ENCODE peak calls at places on chromosomes 13 and 19, in eight cellular contexts. J, T, B, K, N, U, W and A are unnamed samples.

GRCh38 chr13:77377016-77377415 is 50.1 kb upstream of the MYCBP2 start:
- DNase-seq in K (no peak), N (no peak), U (no peak), W (no peak), J (no peak), T (no peak), B (no peak), A (no peak)

GRCh38 chr19:23515551-23515950 is 120.3 kb upstream of the ZNF91 start:
- DNase-seq in B (no peak), N (no peak), K (no peak), U (no peak), W (no peak), T (no peak), J (no peak), A (no peak)

GRCh38 chr19:30223866-30224688 is 148.1 kb upstream of the ZNF536 start:
- DNase-seq in B (no peak), U (no peak), K (no peak), T (no peak), J (no peak), W (no peak), N (no peak), A (no peak)

GRCh38 chr19:43527860-43528622 is 1.0 kb upstream of the ETHE1 start:
- DNase-seq in U (peak; percentile 34), K (no peak), J (no peak), W (no peak), T (peak; percentile 57), B (peak; percentile 50), N (no peak), A (no peak)

GRCh38 chr19:13610042-13610691 is 103.9 kb upstream of the CACNA1A start:
- DNase-seq in W (no peak), U (no peak), K (no peak), J (no peak), B (no peak), N (no peak), T (no peak), A (no peak)

GRCh38 chr19:16888629-16889371 is at the start of gene F2RL3:
- DNase-seq in J (peak; percentile 61), N (no peak), W (no peak), U (peak; percentile 45), K (no peak), B (peak; percentile 74), T (peak; percentile 55), A (peak; percentile 72)

GRCh38 chr13:40348096-40348679 is 318.3 kb downstream of the FOXO1 start:
- DNase-seq in T (no peak), W (no peak), N (no peak), B (no peak), U (no peak), J (no peak), K (no peak), A (no peak)

GRCh38 chr19:58330458-58330857 is 3.7 kb downstream of the ZSCAN22 start:
- DNase-seq in K (no peak), N (no peak), J (no peak), U (peak; percentile 84), B (no peak), W (peak; percentile 65), T (no peak), A (no peak)

GRCh38 chr13:27425918-27426630 is 1.7 kb downstream of the GTF3A start:
- DNase-seq in J (peak; percentile 41), W (peak; percentile 78), K (peak; percentile 77), N (peak; percentile 80), U (peak; percentile 81), T (peak; percentile 74), B (peak; percentile 54), A (peak; percentile 89)

GRCh38 chr19:36051236-36051635 is 2.8 kb downstream of the THAP8 start:
- DNase-seq in J (peak; percentile 27), N (no peak), U (no peak), T (no peak), B (no peak), W (no peak), K (no peak), A (no peak)

GRCh38 chr19:36973021-36973843 is 57.1 kb downstream of the ZNF568 start:
- DNase-seq in J (peak; percentile 78), T (peak; percentile 84), U (peak; percentile 78), K (peak; percentile 90), W (peak; percentile 80), N (peak; percentile 41), B (peak; percentile 73), A (peak; percentile 86)

GRCh38 chr19:47243776-47244547 is 12.4 kb upstream of the CCDC9 start:
- DNase-seq in K (peak; percentile 93), N (peak; percentile 80), B (peak; percentile 94), T (peak; percentile 91), U (peak; percentile 98), W (peak; percentile 98), J (peak; percentile 99), A (peak; percentile 94)

GRCh38 chr19:14073232-14073924 is 792 bp downstream of the MISP3 start:
- DNase-seq in N (no peak), W (peak; percentile 76), J (peak; percentile 76), U (peak; percentile 78), B (peak; percentile 51), K (peak; percentile 83), T (peak; percentile 83), A (peak; percentile 88)

GRCh38 chr13:99629641-99630040 is 128.4 kb downstream of the TM9SF2 start:
- DNase-seq in W (no peak), J (no peak), T (no peak), B (no peak), U (no peak), K (no peak), N (no peak), A (no peak)

GRCh38 chr19:39470724-39471339 is 9.8 kb upstream of the TIMM50 start:
- DNase-seq in N (no peak), K (no peak), U (peak; percentile 11), T (no peak), B (no peak), J (no peak), W (no peak), A (no peak)

GRCh38 chr13:83214452-83214851 is 667.8 kb downstream of the SLITRK1 start:
- DNase-seq in U (no peak), K (no peak), T (no peak), W (no peak), B (no peak), N (no peak), J (no peak), A (no peak)

GRCh38 chr13:95530178-95530577 is 22.3 kb upstream of the CLDN10 start:
- DNase-seq in U (peak; percentile 59), T (peak; percentile 13), B (no peak), K (no peak), J (no peak), N (peak; percentile 48), W (peak; percentile 72), A (peak; percentile 54)

GRCh38 chr19:2724148-2724557 is 3.0 kb upstream of the DIRAS1 start:
- DNase-seq in N (no peak), W (no peak), U (no peak), T (no peak), K (no peak), J (no peak), B (no peak), A (no peak)
- TF ChIP-seq CTCF in N (no peak), W (peak; percentile 6), U (no peak), T (no peak), K (no peak), J (no peak), B (no peak), A (no peak)

GRCh38 chr13:46519177-46519576 is 33.8 kb upstream of the LRCH1 start:
- DNase-seq in T (no peak), W (no peak), B (no peak), N (no peak), U (no peak), J (no peak), K (no peak), A (no peak)

GRCh38 chr13:46521921-46522691 is 30.9 kb upstream of the LRCH1 start:
- DNase-seq in N (no peak), K (no peak), W (no peak), J (no peak), U (no peak), B (no peak), T (no peak), A (no peak)

GRCh38 chr13:46522692-46523040 is 30.3 kb upstream of the LRCH1 start:
- DNase-seq in J (no peak), U (no peak), N (no peak), B (no peak), T (no peak), W (no peak), K (no peak), A (no peak)

GRCh38 chr13:46520188-46520587 is 32.8 kb upstream of the LRCH1 start:
- DNase-seq in U (no peak), K (no peak), B (no peak), W (no peak), J (peak; percentile 19), T (no peak), N (no peak), A (no peak)

GRCh38 chr13:46521486-46521885 is 31.5 kb upstream of the LRCH1 start:
- DNase-seq in B (no peak), W (no peak), T (no peak), K (no peak), U (no peak), N (no peak), J (no peak), A (no peak)
- TF ChIP-seq CTCF in B (no peak), W (no peak), T (no peak), K (no peak), U (no peak), N (no peak), J (no peak), A (no peak)

GRCh38 chr19:31418055-31418454 is 68.8 kb upstream of the TSHZ3 start:
- DNase-seq in U (no peak), J (no peak), B (no peak), N (no peak), K (no peak), T (no peak), W (no peak), A (no peak)

GRCh38 chr19:31418692-31419430 is 69.6 kb upstream of the TSHZ3 start:
- DNase-seq in U (no peak), B (no peak), T (no peak), W (no peak), K (no peak), N (no peak), J (no peak), A (no peak)

GRCh38 chr19:31413353-31413752 is 64.1 kb upstream of the TSHZ3 start:
- DNase-seq in T (no peak), J (no peak), K (no peak), W (no peak), B (no peak), U (no peak), N (no peak), A (no peak)

GRCh38 chr19:31415322-31415721 is 66.1 kb upstream of the TSHZ3 start:
- DNase-seq in W (no peak), N (no peak), T (no peak), K (no peak), B (no peak), J (no peak), U (no peak), A (no peak)

DNA sequence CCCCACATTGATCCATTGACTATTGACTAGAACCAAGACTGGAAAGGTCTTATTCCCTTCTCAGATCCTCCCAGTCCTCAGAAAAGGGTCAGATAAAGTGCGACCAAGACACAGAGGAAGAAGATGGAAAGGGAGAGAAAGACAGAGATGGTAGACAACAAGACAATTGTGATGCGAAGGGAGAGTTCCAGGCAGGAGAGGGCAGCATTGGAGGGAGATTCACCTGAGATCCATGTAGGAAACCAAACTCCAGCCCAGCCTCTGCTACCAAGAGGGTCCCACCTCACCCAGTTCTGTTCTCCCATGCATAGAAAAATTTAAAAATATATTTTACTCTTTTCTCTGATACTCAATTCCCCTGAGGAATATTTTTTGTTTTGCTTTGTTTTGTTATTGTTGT is 67.3 kb upstream of the TSHZ3 start:
- DNase-seq in U (no peak), N (no peak), K (no peak), W (no peak), J (no peak), B (no peak), T (no peak), A (no peak)
- TF ChIP-seq CTCF in U (no peak), N (no peak), K (no peak), W (no peak), J (no peak), B (no peak), T (no peak), A (no peak)

GRCh38 chr13:63249411-63249810 is 1833.8 kb upstream of the PCDH20 start:
- DNase-seq in W (no peak), N (no peak), B (no peak), U (no peak), T (no peak), K (no peak), J (no peak), A (no peak)
- TF ChIP-seq CTCF in W (no peak), N (no peak), B (no peak), U (no peak), T (no peak), K (no peak), J (no peak), A (no peak)